ENCODE peak calls at places on chromosomes 4 and X, in nine cellular contexts. B is amniotic stem cell; O is NCI-H526; K is NCI-H69; M is CD4-positive, CD25-positive, alpha-beta regulatory T cell; V is AG08396; H is colonic mucosa; A is substantia nigra; W is HS-5. Z is an unnamed sample.

GRCh38 chr4:31068257-31069075 is 348.3 kb downstream of the PCDH7 start:
- DNase-seq in H (no peak), B (no peak), W (no peak), M (no peak), V (no peak), O (no peak), A (no peak), K (no peak), Z (no peak)

GRCh38 chrX:132218100-132218807 is 993 bp downstream of the RAP2C start:
- DNase-seq in W (peak; percentile 44), H (peak; percentile 83), M (peak; percentile 87), V (peak; percentile 91), B (peak; percentile 73), A (peak; percentile 32), K (peak; percentile 91), O (peak; percentile 66), Z (peak; percentile 89)

GRCh38 chrX:38045697-38046096 is 39.3 kb downstream of the SYTL5 start:
- DNase-seq in K (no peak), O (no peak), V (no peak), M (no peak), H (no peak), W (no peak), A (no peak), B (no peak), Z (no peak)

GRCh38 chr4:104795264-104795934 is 300.7 kb upstream of the CXXC4 start:
- DNase-seq in K (peak; percentile 34), H (no peak), O (no peak), V (no peak), A (no peak), W (no peak), B (no peak), M (no peak), Z (no peak)

GRCh38 chr4:141389649-141390048 is 169.0 kb downstream of the ZNF330 start:
- DNase-seq in W (no peak), A (no peak), K (peak; percentile 3), M (no peak), V (no peak), B (no peak), O (no peak), H (no peak), Z (no peak)

GRCh38 chrX:111376897-111377601 is 34.9 kb downstream of the DCX start:
- DNase-seq in B (no peak), H (no peak), K (peak; percentile 92), O (no peak), M (no peak), V (no peak), W (no peak), A (no peak), Z (no peak)

GRCh38 chrX:75596178-75596577 is 73.3 kb upstream of the ZDHHC15 start:
- DNase-seq in O (no peak), B (no peak), M (no peak), H (no peak), W (no peak), K (no peak), A (no peak), V (peak; percentile 7), Z (no peak)

GRCh38 chrX:154093965-154094364 is 3.6 kb downstream of the MECP2 start:
- DNase-seq in K (no peak), A (no peak), V (no peak), B (no peak), M (no peak), W (no peak), H (no peak), O (no peak), Z (no peak)

GRCh38 chrX:70468709-70469108 is 24.1 kb downstream of the DLG3 start:
- DNase-seq in W (no peak), O (no peak), K (no peak), H (no peak), M (no peak), V (no peak), A (no peak), B (no peak), Z (no peak)

GRCh38 chr4:128623508-128624215 is 185.8 kb upstream of the JADE1 start:
- DNase-seq in H (no peak), A (no peak), M (no peak), O (no peak), W (no peak), B (no peak), K (no peak), V (no peak), Z (no peak)

GRCh38 chr4:147546341-147546740 is 65.4 kb downstream of the EDNRA start:
- DNase-seq in O (no peak), B (peak; percentile 77), M (no peak), K (no peak), V (peak; percentile 77), A (no peak), W (peak; percentile 42), H (no peak), Z (no peak)

GRCh38 chrX:105463483-105463882 is 243.0 kb upstream of the TEX13A start:
- DNase-seq in W (no peak), H (no peak), K (no peak), O (no peak), B (no peak), V (no peak), M (no peak), A (no peak), Z (no peak)

GRCh38 chr4:6087669-6088068 is 69.4 kb upstream of the C4orf50 start:
- DNase-seq in M (no peak), H (no peak), W (peak; percentile 5), V (no peak), B (no peak), O (peak; percentile 43), A (no peak), K (peak; percentile 92), Z (no peak)

GRCh38 chr4:141246243-141246642 is 25.5 kb downstream of the ZNF330 start:
- DNase-seq in K (no peak), H (no peak), W (peak; percentile 59), B (peak; percentile 23), O (no peak), M (peak; percentile 56), V (peak; percentile 21), A (no peak), Z (no peak)

GRCh38 chr4:19982556-19982955 is 269.1 kb upstream of the SLIT2 start:
- DNase-seq in B (peak; percentile 25), O (no peak), V (peak; percentile 36), W (peak; percentile 78), K (no peak), H (no peak), A (no peak), M (no peak), Z (no peak)

GRCh38 chrX:118945921-118946320 is 28.5 kb upstream of the LONRF3 start:
- DNase-seq in M (no peak), B (no peak), W (no peak), H (no peak), O (no peak), K (no peak), A (no peak), V (no peak), Z (no peak)

GRCh38 chr4:26372525-26373172 is 51.8 kb downstream of the RBPJ start:
- DNase-seq in B (no peak), M (peak; percentile 90), K (peak; percentile 85), A (no peak), V (no peak), O (peak; percentile 32), H (peak; percentile 33), W (no peak), Z (no peak)

GRCh38 chrX:7586126-7586525 is 256.8 kb upstream of the VCX start:
- DNase-seq in K (peak; percentile 54), M (no peak), V (peak; percentile 49), W (no peak), B (no peak), A (no peak), H (no peak), O (peak; percentile 28), Z (no peak)

GRCh38 chr4:123671633-123672404 is 275.2 kb downstream of the SPRY1 start:
- DNase-seq in B (no peak), O (no peak), H (no peak), V (no peak), A (no peak), K (no peak), M (peak; percentile 7), W (no peak), Z (no peak)

GRCh38 chr4:4488405-4489404 is 53.1 kb downstream of the STX18 start:
- DNase-seq in M (peak; percentile 85), K (peak; percentile 76), H (peak; percentile 69), W (peak; percentile 44), B (peak; percentile 37), A (no peak), O (peak; percentile 22), V (peak; percentile 63), Z (peak; percentile 81)

GRCh38 chrX:70176938-70177533 is at the start of gene DGAT2L6:
- DNase-seq in A (no peak), B (no peak), K (peak; percentile 6), O (no peak), H (no peak), V (no peak), W (no peak), M (peak; percentile 29), Z (no peak)